ENCODE peak calls at places on chromosomes 4 and X, in ten cellular contexts. E is right atrium auricular region, A is MM.1S, Y is GM23338, I is sigmoid colon, K is ascending aorta, F is heart left ventricle, N is IMR-90, X is tibial artery, Q is esophagus squamous epithelium. M is an unnamed sample.

GRCh38 chr4:91826186-91826585 is 477.6 kb upstream of the GRID2 start:
- DNase-seq in N (no peak), X (no peak), I (no peak), A (no peak), K (no peak), Q (no peak), F (no peak), E (no peak), Y (no peak), M (no peak)

GRCh38 chrX:34275710-34276109 is 143.6 kb upstream of the FAM47A start:
- DNase-seq in A (peak; percentile 24), Y (peak; percentile 31), E (no peak), Q (no peak), F (no peak), I (no peak), K (no peak), N (no peak), X (no peak), M (no peak)

GRCh38 chr4:2049381-2049780 is 9.7 kb upstream of the NAT8L start:
- DNase-seq in N (no peak), Q (no peak), E (no peak), A (no peak), F (no peak), X (no peak), Y (no peak), I (no peak), K (peak; percentile 7), M (no peak)

GRCh38 chr4:17719106-17719505 is 62.3 kb downstream of the FAM184B start:
- DNase-seq in A (no peak), I (no peak), K (no peak), Y (no peak), Q (no peak), X (no peak), N (no peak), E (no peak), F (no peak), M (no peak)

GRCh38 chrX:3052864-3053263 is 11.6 kb downstream of the ARSF start:
- DNase-seq in F (no peak), X (no peak), Y (no peak), Q (no peak), K (no peak), N (no peak), A (no peak), I (no peak), E (no peak), M (no peak)

GRCh38 chr4:5724377-5724776 is 13.4 kb downstream of the EVC start:
- DNase-seq in F (no peak), A (no peak), E (no peak), I (no peak), N (no peak), Q (no peak), X (no peak), K (no peak), Y (no peak), M (no peak)

GRCh38 chr4:26372525-26373172 is 51.8 kb downstream of the RBPJ start:
- DNase-seq in E (no peak), A (peak; percentile 92), I (no peak), F (no peak), K (no peak), N (peak; percentile 77), Y (peak; percentile 35), X (no peak), Q (no peak), M (no peak)

GRCh38 chrX:134907302-134907701 is 83.5 kb upstream of the SMIM10 start:
- DNase-seq in K (no peak), N (no peak), F (no peak), Y (no peak), Q (no peak), X (no peak), A (no peak), I (no peak), E (no peak), M (no peak)

GRCh38 chr4:1239141-1239948 is 9.6 kb downstream of the CTBP1 start:
- DNase-seq in K (peak; percentile 62), Y (peak; percentile 2), N (no peak), I (peak; percentile 54), F (peak; percentile 20), Q (no peak), A (no peak), E (no peak), X (peak; percentile 15), M (peak; percentile 71)

GRCh38 chr4:54513231-54513630 is 144.5 kb upstream of the KIT start:
- DNase-seq in K (no peak), I (no peak), F (peak; percentile 55), Q (no peak), A (no peak), N (peak; percentile 93), Y (no peak), X (peak; percentile 31), E (peak; percentile 59), M (no peak)

GRCh38 chr4:84582988-84583870 is at the start of gene CDS1:
- DNase-seq in I (no peak), F (peak; percentile 36), X (no peak), Y (peak; percentile 77), K (peak; percentile 66), Q (no peak), A (no peak), N (no peak), E (no peak), M (no peak)

GRCh38 chrX:47651043-47651905 is 911 bp upstream of the ELK1 start:
- DNase-seq in Y (no peak), E (no peak), I (no peak), X (no peak), N (no peak), F (no peak), K (no peak), A (no peak), Q (no peak), M (peak; percentile 54)
- H3K27ac ChIP-seq in Y (peak overlapping the region; percentile 70), E (peak overlapping the region; percentile 91), I (peak overlapping the region; percentile 81), X (peak overlapping the region; percentile 76), N (peak overlapping the region; percentile 79), F (peak overlapping the region; percentile 70), K (peak overlapping the region; percentile 87), A (peak overlapping the region; percentile 63), Q (peak overlapping the region; percentile 92), M (peak overlapping the region; percentile 77)

GRCh38 chrX:49695276-49696180 is at the start of gene PAGE1:
- DNase-seq in Y (no peak), Q (no peak), I (no peak), A (no peak), E (no peak), N (no peak), F (no peak), X (no peak), K (no peak), M (no peak)
- TF ChIP-seq CTCF in Y (peak; percentile 22), Q (no peak), I (no peak), A (no peak), E (no peak), N (no peak), F (no peak), X (no peak), K (no peak), M (no peak)

DNA sequence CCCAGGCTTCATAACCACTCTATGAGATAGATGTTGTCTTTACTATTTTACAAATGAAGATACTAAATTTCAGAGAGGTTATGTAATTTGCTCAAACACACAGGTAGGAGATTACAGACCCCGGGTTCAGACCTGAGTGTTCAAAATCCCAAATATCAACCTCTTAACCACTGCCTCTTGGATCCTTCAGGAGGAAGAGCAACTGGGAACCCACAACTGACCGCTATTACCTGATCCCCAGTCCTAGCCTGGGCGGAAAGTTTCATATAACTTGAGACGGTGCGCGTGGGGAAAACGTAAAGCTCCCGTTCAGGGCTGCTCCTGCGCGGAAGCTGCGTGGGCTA is 8.9 kb upstream of the PRDM8 start:
- DNase-seq in F (no peak), I (no peak), K (no peak), Q (no peak), X (no peak), E (no peak), N (no peak), Y (peak; percentile 5), A (no peak), M (no peak)
- H3K4me3 ChIP-seq in F (no peak overlapping the region), I (no peak overlapping the region), K (no peak overlapping the region), Q (no peak overlapping the region), X (no peak overlapping the region), E (no peak overlapping the region), N (no peak overlapping the region), Y (no peak overlapping the region), A (no peak overlapping the region), M (no peak overlapping the region)

GRCh38 chr4:88744609-88745008 is 47.0 kb upstream of the NAP1L5 start:
- DNase-seq in K (no peak), I (no peak), A (no peak), F (no peak), Q (no peak), Y (no peak), X (no peak), E (no peak), N (no peak), M (no peak)

GRCh38 chr4:88745175-88745574 is 47.5 kb upstream of the NAP1L5 start:
- DNase-seq in A (no peak), K (no peak), I (no peak), Q (no peak), Y (no peak), E (no peak), X (no peak), F (no peak), N (no peak), M (no peak)

GRCh38 chr4:88745581-88746163 is 48.0 kb upstream of the NAP1L5 start:
- DNase-seq in N (no peak), E (no peak), Q (no peak), X (no peak), K (no peak), A (no peak), Y (no peak), I (no peak), F (no peak), M (no peak)

GRCh38 chr4:88742561-88742960 is 44.9 kb upstream of the NAP1L5 start:
- DNase-seq in E (no peak), N (peak; percentile 36), Q (no peak), A (no peak), X (no peak), I (no peak), K (no peak), Y (no peak), F (no peak), M (no peak)

DNA sequence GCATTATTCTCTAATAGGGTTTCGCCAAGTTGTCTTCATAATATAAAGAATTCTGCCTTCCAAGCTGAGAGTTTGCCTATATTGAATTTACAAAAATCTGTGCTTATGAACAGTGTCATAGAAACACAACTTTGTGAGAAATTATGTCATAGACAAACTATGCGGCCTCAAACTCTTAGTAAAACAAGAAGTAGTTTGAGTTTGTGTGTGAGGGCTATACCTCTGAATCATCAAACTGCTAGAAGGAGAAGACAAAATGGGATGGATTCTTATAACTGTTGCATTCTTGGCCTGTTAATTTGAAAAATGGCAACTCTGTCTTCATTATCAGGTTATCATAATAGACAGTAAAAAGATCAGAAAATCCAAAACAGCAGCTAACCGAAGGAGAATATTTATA is 46.1 kb upstream of the NAP1L5 start:
- DNase-seq in F (no peak), A (no peak), N (peak; percentile 94), I (no peak), Y (no peak), Q (no peak), E (no peak), X (no peak), K (no peak), M (no peak)
- H3K27ac ChIP-seq in F (no peak overlapping the region), A (no peak overlapping the region), N (no peak overlapping the region), I (no peak overlapping the region), Y (no peak overlapping the region), Q (no peak overlapping the region), E (no peak overlapping the region), X (peak overlapping the region; percentile 12), K (peak overlapping the region; percentile 21), M (peak overlapping the region; percentile 65)